ENCODE peak calls at places on chromosomes 13 and 19, in four cellular contexts. C is H1, P is A549, H is ovary. D is an unnamed sample.

GRCh38 chr13:112702983-112703379 is 13.1 kb downstream of the ATP11A start:
- DNase-seq in C (no peak), P (no peak), H (no peak), D (no peak)

GRCh38 chr19:48558018-48558684 is 6.2 kb downstream of the SULT2B1 start:
- DNase-seq in C (no peak), P (peak), H (no peak), D (peak)

GRCh38 chr19:35830986-35831385 is 18.3 kb upstream of the PRODH2 start:
- DNase-seq in C (no peak), P (no peak), H (no peak), D (no peak)

GRCh38 chr13:23445794-23446193 is 12.3 kb upstream of the SACS start:
- DNase-seq in C (peak), P (no peak), H (no peak), D (no peak)

GRCh38 chr13:38415233-38415632 is 65.6 kb downstream of the UFM1 start:
- DNase-seq in C (no peak), P (no peak), H (no peak), D (no peak)

GRCh38 chr19:4557186-4557970 is 2.1 kb downstream of the SEMA6B start:
- DNase-seq in C (peak), P (no peak), H (no peak), D (no peak)

GRCh38 chr19:31675187-31675913 is 326.1 kb upstream of the TSHZ3 start:
- DNase-seq in C (no peak), P (no peak), H (no peak), D (no peak)

GRCh38 chr13:69566104-69566716 is 541.4 kb upstream of the ATXN8OS start:
- DNase-seq in C (no peak), P (no peak), H (no peak), D (no peak)

GRCh38 chr19:13556552-13556951 is 50.3 kb upstream of the CACNA1A start:
- DNase-seq in C (no peak), P (no peak), H (no peak), D (no peak)

GRCh38 chr13:101258071-101258470 is 158.2 kb downstream of the NALCN start:
- DNase-seq in C (no peak), P (peak), H (no peak), D (no peak)

GRCh38 chr19:38073806-38074685 is 150.0 kb downstream of the DPF1 start:
- DNase-seq in C (peak), P (no peak), H (no peak), D (no peak)

GRCh38 chr19:10952809-10953208 is 8.0 kb upstream of the SMARCA4 start:
- DNase-seq in C (no peak), P (no peak), H (no peak), D (no peak)

GRCh38 chr19:29528350-29528945 is 2.7 kb downstream of the VSTM2B start:
- DNase-seq in C (peak), P (peak), H (peak), D (no peak)

GRCh38 chr19:39916236-39916635 is 18.2 kb downstream of the FCGBP start:
- DNase-seq in C (no peak), P (no peak), H (no peak), D (no peak)

GRCh38 chr13:109396266-109396665 is 390.1 kb downstream of the IRS2 start:
- DNase-seq in C (no peak), P (no peak), H (no peak), D (no peak)

GRCh38 chr13:113880651-113881611 is 17.1 kb upstream of the GAS6 start:
- DNase-seq in C (no peak), P (no peak), H (no peak), D (no peak)

GRCh38 chr19:875265-875879 is 15.9 kb downstream of the CFD start:
- DNase-seq in C (no peak), P (no peak), H (no peak), D (peak)

GRCh38 chr19:46193678-46194077 is 35.9 kb upstream of the IGFL1 start:
- DNase-seq in C (no peak), P (no peak), H (no peak), D (no peak)

GRCh38 chr19:38692458-38693379 is 45.3 kb downstream of the ACTN4 start:
- DNase-seq in C (no peak), P (no peak), H (no peak), D (no peak)

GRCh38 chr19:57903298-57904174 is 12.9 kb downstream of the ZNF417 start:
- DNase-seq in C (no peak), P (peak), H (no peak), D (no peak)

GRCh38 chr13:113078895-113079720 is 26.5 kb upstream of the F7 start:
- DNase-seq in C (no peak), P (no peak), H (no peak), D (no peak)

GRCh38 chr19:48480476-48481190 is 11.5 kb downstream of the CYTH2 start:
- DNase-seq in C (no peak), P (no peak), H (peak), D (no peak)

GRCh38 chr13:105937451-105937850 is 598.0 kb downstream of the EFNB2 start:
- DNase-seq in C (no peak), P (no peak), H (no peak), D (no peak)

GRCh38 chr13:49810825-49811526 is 18.5 kb upstream of the KPNA3 start:
- DNase-seq in C (no peak), P (no peak), H (peak), D (no peak)
- TF ChIP-seq EP300 in C (no peak), P (no peak), H (no peak), D (no peak)

GRCh38 chr13:35927554-35927953 is 203.6 kb downstream of the DCLK1 start:
- DNase-seq in C (no peak), P (peak), H (no peak), D (no peak)
- TF ChIP-seq EP300 in C (no peak), P (no peak), H (no peak), D (no peak)

DNA sequence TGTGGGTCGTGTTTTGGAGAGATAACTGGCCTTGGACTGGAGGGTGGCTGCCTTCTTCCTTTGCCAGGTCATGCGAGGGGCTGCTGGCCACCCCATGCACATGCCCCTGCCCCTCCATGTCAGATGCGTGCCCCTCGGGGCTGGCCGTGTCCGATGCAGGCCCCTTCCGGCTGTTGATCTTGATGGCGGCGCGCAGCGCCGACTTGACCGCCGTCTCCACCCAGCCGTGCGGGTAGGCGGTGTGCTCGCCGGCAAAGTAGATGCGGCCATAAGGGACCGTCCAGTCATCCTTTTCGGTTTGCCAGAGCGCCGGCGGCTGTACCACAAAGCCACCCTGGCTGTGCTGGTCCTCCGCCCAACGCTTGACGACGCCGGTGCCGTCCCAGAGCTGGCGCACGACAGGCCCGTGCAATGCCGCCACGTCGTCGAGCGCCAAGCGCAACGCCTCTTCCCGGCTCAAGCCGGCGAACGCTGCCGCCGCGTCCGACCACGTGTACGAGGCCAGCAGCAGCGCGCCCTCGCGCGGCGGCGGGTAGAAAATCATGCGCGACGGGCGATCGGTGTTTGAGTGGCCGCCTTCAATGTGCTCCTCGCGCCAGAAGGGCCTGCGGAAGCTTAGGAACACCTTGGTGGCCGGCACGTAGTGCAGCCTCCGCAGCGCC is 6.9 kb downstream of the IL4I1 start:
- DNase-seq in C (peak), P (peak), H (peak), D (peak)
- TF ChIP-seq EP300 in C (no peak), P (no peak), H (no peak), D (no peak)

DNA sequence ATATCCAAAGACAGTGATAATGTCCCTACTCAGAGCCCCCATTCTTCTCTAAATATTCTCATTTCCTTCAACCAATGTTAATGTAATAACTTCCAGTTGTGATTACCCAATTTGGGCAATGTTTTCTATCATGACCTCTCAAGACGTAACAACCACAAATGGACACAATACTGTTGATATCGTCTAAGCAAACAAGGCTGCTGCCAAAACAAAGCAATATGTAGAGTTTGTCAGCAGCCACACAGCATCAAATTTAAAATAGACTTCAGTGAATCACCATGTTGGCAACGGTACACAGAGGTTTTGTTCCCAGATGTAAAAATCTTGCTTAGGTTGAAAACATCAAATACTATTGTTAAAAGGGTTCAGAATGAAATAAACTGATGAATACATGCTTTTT is 205.1 kb downstream of the DACH1 start:
- DNase-seq in C (no peak), P (no peak), H (no peak), D (no peak)
- TF ChIP-seq EP300 in C (no peak), P (no peak), H (no peak), D (no peak)

GRCh38 chr13:95603887-95604533 is 40.5 kb downstream of the DZIP1 start:
- DNase-seq in C (no peak), P (peak), H (no peak), D (peak)
- TF ChIP-seq EP300 in C (no peak), P (no peak), H (no peak), D (no peak)

DNA sequence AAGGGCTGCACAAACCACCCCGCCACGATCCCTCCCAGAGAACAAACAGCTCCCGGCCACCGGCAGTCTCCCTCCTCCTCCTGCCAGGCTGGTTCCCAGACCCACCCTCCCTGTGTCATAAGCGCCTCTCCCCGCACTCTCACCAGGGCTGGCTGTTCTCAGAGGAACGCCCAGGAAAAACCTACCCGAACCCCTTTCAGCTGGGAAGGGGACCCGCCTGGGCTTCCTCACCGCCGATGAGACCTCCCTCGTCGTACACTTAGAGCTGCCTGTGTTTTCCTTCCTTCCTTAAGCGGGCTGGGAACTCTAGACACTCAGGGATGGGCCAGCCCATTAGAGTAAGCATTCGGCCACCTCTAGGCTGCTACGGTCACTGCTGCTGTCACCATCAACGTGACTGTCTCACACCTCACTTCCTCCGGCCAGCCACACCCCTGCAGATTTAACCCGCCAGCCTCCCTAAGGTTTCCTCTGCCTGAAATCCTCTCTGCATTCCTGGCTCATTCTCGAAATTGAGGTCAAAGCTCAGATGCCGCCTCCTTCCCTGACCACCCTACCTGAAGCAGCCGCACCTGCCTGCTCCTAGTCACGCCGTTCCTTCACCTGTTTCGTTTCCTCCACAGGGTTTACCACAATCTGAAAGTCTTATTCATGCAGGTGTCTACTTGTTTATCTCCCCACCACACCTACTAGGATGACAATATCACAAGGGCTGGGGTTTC is 6.3 kb upstream of the RDH13 start:
- DNase-seq in C (peak), P (peak), H (no peak), D (no peak)
- TF ChIP-seq EP300 in C (no peak), P (no peak), H (no peak), D (no peak)

GRCh38 chr19:2782936-2783780 is at the start of gene SGTA:
- DNase-seq in C (peak), P (peak), H (peak), D (peak)
- TF ChIP-seq EP300 in C (no peak), P (no peak), H (peak), D (no peak)

DNA sequence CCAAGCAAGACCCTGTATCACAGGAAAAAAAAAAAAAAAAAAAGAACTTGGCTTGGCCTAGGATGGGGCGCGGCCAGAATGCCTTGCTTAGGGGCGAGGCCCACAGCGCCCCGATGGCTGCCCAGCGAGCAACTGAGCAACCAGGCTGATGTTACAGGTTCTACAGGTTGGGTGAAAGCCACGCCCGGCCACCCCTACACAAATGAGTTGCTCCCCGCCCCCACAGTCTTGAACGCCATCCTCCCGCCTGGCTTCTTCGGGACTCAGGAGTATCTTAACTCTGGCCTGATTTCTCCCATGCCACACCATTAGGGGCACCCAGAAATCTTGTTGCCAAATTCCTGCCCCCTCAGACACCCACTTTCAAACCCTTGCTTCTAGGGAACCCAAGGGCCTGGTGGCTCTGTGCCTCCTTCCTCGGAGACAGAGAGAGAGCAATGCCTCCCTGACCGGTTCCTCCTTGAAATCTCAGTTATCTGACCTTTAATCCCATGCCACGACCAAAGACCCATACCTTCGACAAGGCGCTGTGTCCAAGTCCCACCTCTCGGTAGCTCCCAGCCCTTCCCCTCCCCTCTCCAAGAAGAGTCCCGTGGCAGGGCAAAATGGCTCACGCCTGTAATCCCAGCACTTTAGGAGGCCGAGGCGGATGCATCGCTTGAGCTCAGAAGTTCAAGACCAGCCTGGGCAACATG is 1.1 kb upstream of the CBLC start:
- DNase-seq in C (no peak), P (no peak), H (no peak), D (peak)
- TF ChIP-seq EP300 in C (no peak), P (no peak), H (no peak), D (no peak)

GRCh38 chr13:24866488-24866887 is 102.5 kb downstream of the RNF17 start:
- DNase-seq in C (no peak), P (no peak), H (no peak), D (no peak)
- TF ChIP-seq EP300 in C (no peak), P (no peak), H (no peak), D (no peak)

GRCh38 chr13:45446181-45446580 is 18.6 kb upstream of the COG3 start:
- DNase-seq in C (no peak), P (no peak), H (no peak), D (no peak)

GRCh38 chr13:45445053-45445452 is 19.7 kb upstream of the COG3 start:
- DNase-seq in C (peak), P (no peak), H (no peak), D (no peak)

GRCh38 chr13:45451282-45451681 is 13.5 kb upstream of the COG3 start:
- DNase-seq in C (no peak), P (no peak), H (no peak), D (no peak)

GRCh38 chr13:45448965-45449559 is 15.7 kb upstream of the COG3 start:
- DNase-seq in C (no peak), P (no peak), H (no peak), D (no peak)

GRCh38 chr13:45447050-45447661 is 17.6 kb upstream of the COG3 start:
- DNase-seq in C (no peak), P (no peak), H (peak), D (no peak)
- TF ChIP-seq EP300 in C (no peak), P (no peak), H (no peak), D (no peak)

D was measured in upper lobe of left lung.